ENCODE peak calls at places on chromosomes 6 and 20, in eight cellular contexts. M is IMR-90; F is HCT116; R is fibroblast of lung; D is CD8-positive, alpha-beta memory T cell; C is heart left ventricle; H is prostate gland; A is left ventricle myocardium inferior. Z is an unnamed sample. For H3K4me1, the result is how much of the 10 kb centered on the place peaks cover.

GRCh38 chr6:35077006-35077712 is 64.0 kb downstream of the TCP11 start:
- DNase-seq in M (no peak), F (no peak), R (no peak), D (no peak), C (no peak), H (peak), A (no peak), Z (no peak)

GRCh38 chr6:137155830-137156229 is 17.6 kb downstream of the IL22RA2 start:
- DNase-seq in M (no peak), F (no peak), R (peak), D (peak), C (no peak), H (no peak), A (no peak), Z (no peak)

GRCh38 chr20:36454664-36455427 is 86.5 kb upstream of the MYL9 start:
- DNase-seq in M (no peak), F (no peak), R (peak), D (no peak), C (peak), H (no peak), A (peak), Z (peak)

GRCh38 chr6:163147988-163148387 is 266.5 kb upstream of the QKI start:
- DNase-seq in M (no peak), F (no peak), R (no peak), D (no peak), C (no peak), H (no peak), A (no peak), Z (no peak)

GRCh38 chr6:167996424-167997199 is 859 bp upstream of the KIF25 start:
- DNase-seq in M (no peak), F (no peak), R (no peak), D (no peak), C (no peak), H (no peak), A (no peak), Z (no peak)

GRCh38 chr20:33648396-33649004 is 13.6 kb upstream of the C20orf144 start:
- DNase-seq in M (no peak), F (no peak), R (peak), D (no peak), C (no peak), H (no peak), A (peak), Z (no peak)

GRCh38 chr6:32615885-32616532 is 21.2 kb upstream of the HLA-DQA1 start:
- DNase-seq in M (no peak), F (no peak), R (no peak), D (no peak), C (no peak), H (no peak), A (no peak), Z (no peak)

GRCh38 chr6:92122746-92123145 is 1296.6 kb downstream of the EPHA7 start:
- DNase-seq in M (peak), F (no peak), R (no peak), D (no peak), C (no peak), H (no peak), A (no peak), Z (no peak)

GRCh38 chr20:34536798-34537394 is 20.7 kb downstream of the DYNLRB1 start:
- DNase-seq in M (no peak), F (no peak), R (no peak), D (no peak), C (peak), H (no peak), A (peak), Z (no peak)

GRCh38 chr20:48761914-48762313 is 65.9 kb downstream of the PREX1 start:
- DNase-seq in M (no peak), F (no peak), R (no peak), D (no peak), C (no peak), H (no peak), A (no peak), Z (no peak)
- H3K4me3 ChIP-seq in M (no peak), F (no peak), R (no peak), D (peak), C (no peak), H (no peak), A (no peak), Z (no peak)

DNA sequence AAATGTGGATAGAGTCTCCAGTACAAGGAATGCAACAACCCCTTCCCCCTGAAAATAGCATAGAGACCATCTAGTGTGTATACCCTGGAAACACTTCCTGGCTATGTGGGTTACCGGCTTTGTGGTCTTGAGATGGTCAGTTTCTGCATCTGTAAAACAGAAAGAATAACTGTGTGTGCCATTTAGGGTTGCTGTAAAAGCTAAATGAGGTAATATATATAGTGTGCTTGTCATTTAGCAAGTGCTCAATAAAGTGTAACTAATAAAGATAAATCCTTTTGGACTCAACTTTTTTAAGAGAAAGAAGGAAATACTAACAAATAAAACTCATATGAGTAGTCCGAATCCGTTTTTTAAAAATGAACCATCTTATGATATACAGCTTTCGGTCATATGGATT is 109.1 kb downstream of the SOBP start:
- DNase-seq in M (no peak), F (no peak), R (no peak), D (no peak), C (no peak), H (no peak), A (no peak), Z (no peak)
- H3K4me1 ChIP-seq in M (under half), F (under half), R (under half), D (under half), C (under half), H (under half), A (half or more), Z (under half)

GRCh38 chr6:82333781-82334180 is 29.8 kb upstream of the TPBG start:
- DNase-seq in M (no peak), F (no peak), R (no peak), D (no peak), C (no peak), H (no peak), A (no peak), Z (no peak)

GRCh38 chr6:82330171-82330804 is 33.3 kb upstream of the TPBG start:
- DNase-seq in M (no peak), F (no peak), R (no peak), D (no peak), C (no peak), H (no peak), A (no peak), Z (no peak)

GRCh38 chr6:82331031-82331773 is 32.4 kb upstream of the TPBG start:
- DNase-seq in M (peak), F (no peak), R (peak), D (no peak), C (no peak), H (no peak), A (no peak), Z (no peak)
- H3K27ac ChIP-seq in M (no peak), F (no peak), R (no peak), D (no peak), C (no peak), H (no peak), A (no peak), Z (no peak)

DNA sequence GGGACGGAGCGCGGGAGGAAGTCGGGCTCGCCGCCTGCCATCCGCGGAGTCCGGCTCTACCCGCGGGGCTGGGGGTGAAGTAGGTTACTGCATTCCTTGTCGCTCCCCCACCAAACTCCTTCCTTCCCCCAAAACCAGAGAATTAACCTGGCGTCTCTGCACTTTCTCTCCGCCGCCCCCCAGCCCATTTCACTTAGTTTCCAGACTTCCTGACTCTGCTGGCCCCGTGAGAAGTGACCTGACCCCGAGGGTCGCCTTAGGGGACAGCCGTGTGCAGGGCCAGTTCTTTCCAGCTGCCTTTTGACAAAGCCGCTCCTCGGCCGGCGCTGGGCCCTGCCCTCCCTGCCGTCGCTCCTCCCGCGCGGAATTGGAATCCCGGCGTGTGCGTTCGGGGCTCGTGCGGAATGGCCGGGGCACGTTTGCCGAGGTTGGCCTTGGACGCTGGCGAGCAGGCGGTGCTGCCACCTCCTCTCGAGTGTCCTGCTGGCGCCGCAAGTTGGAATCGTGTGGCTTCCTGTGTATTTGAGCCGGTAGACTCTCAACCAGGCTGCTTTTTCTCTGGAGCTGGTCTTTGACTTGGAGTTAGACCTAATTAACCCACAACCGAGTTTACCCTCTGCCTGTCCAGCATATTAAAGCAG is 650 bp downstream of the DCBLD1 start:
- DNase-seq in M (peak), F (no peak), R (no peak), D (peak), C (peak), H (peak), A (peak), Z (peak)
- H3K4me3 ChIP-seq in M (peak), F (peak), R (peak), D (peak), C (peak), H (peak), A (peak), Z (peak)

Z was measured in SJSA1.